ENCODE peak calls at places on chromosomes 11 and 22, in seven cellular contexts. Y is gastrocnemius medialis, N is cardiac fibroblast, L is WTC11, W is progenitor cell of endocrine pancreas, K is RWPE1, X is Peyer's patch. V is an unnamed sample.

GRCh38 chr22:16810188-16810802 is 14.9 kb downstream of the XKR3 start:
- DNase-seq in Y (no peak), N (no peak), L (no peak), W (no peak), K (no peak), X (no peak), V (no peak)

GRCh38 chr22:21075516-21076138 is 29.9 kb downstream of the LRRC74B start:
- DNase-seq in Y (no peak), N (no peak), L (no peak), W (no peak), K (no peak), X (no peak), V (no peak)

GRCh38 chr11:34449013-34449412 is 10.3 kb downstream of the CAT start:
- DNase-seq in Y (no peak), N (no peak), L (no peak), W (no peak), K (no peak), X (no peak), V (no peak)

GRCh38 chr11:133214646-133215045 is 317.7 kb downstream of the OPCML start:
- DNase-seq in Y (no peak), N (no peak), L (no peak), W (no peak), K (no peak), X (no peak), V (no peak)

GRCh38 chr11:133942594-133942993 is 14.2 kb downstream of the IGSF9B start:
- DNase-seq in Y (no peak), N (no peak), L (no peak), W (no peak), K (no peak), X (no peak), V (no peak)

GRCh38 chr11:14502039-14502438 is 2.4 kb upstream of the COPB1 start:
- DNase-seq in Y (no peak), N (no peak), L (no peak), W (no peak), K (no peak), X (no peak), V (no peak)

GRCh38 chr11:17978553-17979287 is 34.1 kb downstream of the SERGEF start:
- DNase-seq in Y (peak; percentile 12), N (peak; percentile 59), L (peak; percentile 73), W (peak; percentile 49), K (peak; percentile 68), X (no peak), V (no peak)

GRCh38 chr11:71937826-71938225 is 9.0 kb downstream of the RNF121 start:
- DNase-seq in Y (no peak), N (peak; percentile 42), L (no peak), W (no peak), K (no peak), X (no peak), V (no peak)

GRCh38 chr22:35397095-35397904 is 2.6 kb upstream of the MCM5 start:
- DNase-seq in Y (no peak), N (peak; percentile 59), L (no peak), W (no peak), K (no peak), X (no peak), V (no peak)

GRCh38 chr11:94322501-94322900 is 18.1 kb downstream of the IZUMO1R start:
- DNase-seq in Y (no peak), N (no peak), L (no peak), W (no peak), K (no peak), X (no peak), V (no peak)

DNA sequence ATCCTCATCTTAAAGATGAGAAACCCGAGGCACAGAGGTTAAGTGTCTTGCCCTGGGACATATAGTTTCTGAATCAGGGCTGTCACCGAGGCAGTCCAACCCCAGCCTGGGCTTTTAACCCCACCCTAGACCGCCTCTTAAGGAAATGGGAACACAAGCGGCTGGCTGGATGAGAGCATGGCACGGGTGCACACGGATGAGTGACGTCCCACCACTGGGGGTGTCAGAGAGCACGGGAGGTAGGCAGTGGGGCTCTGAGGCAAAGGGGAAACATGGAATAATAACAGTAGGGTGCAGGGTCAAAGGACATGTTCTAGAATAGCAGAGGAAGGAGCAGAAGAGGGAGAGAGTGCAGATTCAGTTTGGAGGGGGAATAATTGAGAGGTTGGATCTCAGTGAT is 22.3 kb downstream of the PPFIBP2 start:
- DNase-seq in Y (no peak), N (no peak), L (peak; percentile 49), W (no peak), K (no peak), X (no peak), V (no peak)
- TF ChIP-seq CTCF in Y (peak; percentile 42), N (peak; percentile 2), L (peak; percentile 19), W (peak; percentile 39), K (no peak), X (no peak), V (no peak)

DNA sequence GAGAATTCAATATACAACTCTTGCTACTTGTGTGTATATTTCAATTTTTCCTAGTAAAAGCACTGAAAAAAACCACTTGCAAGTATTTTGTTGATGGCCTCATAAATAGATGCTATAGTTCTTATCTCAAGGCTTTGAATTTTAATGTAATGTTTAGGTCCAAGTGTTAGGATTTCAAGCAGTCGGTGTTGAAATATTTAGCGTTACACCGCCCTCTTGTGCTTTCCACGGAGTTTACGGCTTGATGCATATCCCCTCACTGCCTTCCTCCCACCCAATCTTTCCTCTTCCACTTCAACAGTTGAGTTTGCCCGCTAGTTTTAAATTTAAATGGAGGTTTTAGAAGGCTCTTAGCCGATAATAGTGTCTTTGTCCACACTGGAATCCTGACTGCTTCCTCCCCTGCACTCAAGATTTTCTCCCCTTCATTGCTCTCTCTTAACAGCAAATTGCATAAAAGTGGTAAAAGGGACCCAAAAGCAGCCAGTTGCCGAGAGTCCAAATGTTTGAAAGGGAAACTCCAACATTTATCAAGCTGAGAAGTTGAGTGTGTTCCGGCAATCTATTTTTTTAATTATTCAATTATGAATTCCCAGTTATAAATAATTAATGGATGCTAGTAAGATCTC is 25.9 kb upstream of the HTATIP2 start:
- DNase-seq in Y (no peak), N (peak; percentile 37), L (peak; percentile 36), W (no peak), K (peak; percentile 22), X (no peak), V (no peak)
- TF ChIP-seq CTCF in Y (no peak), N (peak; percentile 44), L (no peak), W (peak; percentile 65), K (peak; percentile 20), X (no peak), V (no peak)

GRCh38 chr11:62464655-62465054 is 45.8 kb downstream of the SCGB1A1 start:
- DNase-seq in Y (no peak), N (no peak), L (no peak), W (no peak), K (no peak), X (peak; percentile 22), V (no peak)
- TF ChIP-seq CTCF in Y (no peak), N (no peak), L (no peak), W (no peak), K (no peak), X (no peak), V (no peak)

DNA sequence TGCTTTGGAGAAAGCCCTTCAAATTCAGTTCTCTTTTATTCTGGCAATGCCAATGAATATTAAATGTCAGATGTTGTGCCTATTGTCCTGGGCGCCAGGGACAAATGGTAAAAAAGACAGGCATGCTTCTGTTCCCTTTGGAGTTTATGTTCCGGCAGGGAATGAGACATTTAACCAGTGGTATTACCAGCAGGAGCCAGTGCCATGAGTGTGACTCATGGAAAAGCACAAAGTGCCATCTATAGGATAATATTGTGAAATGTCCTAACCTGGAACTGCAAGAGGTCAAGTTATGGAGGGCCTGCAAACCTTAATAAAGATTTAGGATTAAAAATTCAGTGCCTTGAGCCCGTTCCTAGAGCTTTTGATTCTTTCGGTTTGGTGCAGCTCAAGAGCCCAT is 39.5 kb downstream of the REXO2 start:
- DNase-seq in Y (no peak), N (peak; percentile 12), L (no peak), W (no peak), K (peak; percentile 33), X (no peak), V (no peak)
- TF ChIP-seq CTCF in Y (no peak), N (no peak), L (no peak), W (no peak), K (no peak), X (no peak), V (no peak)

GRCh38 chr11:21658654-21659193 is 534.2 kb upstream of the ANO5 start:
- DNase-seq in Y (no peak), N (no peak), L (no peak), W (no peak), K (no peak), X (no peak), V (no peak)
- TF ChIP-seq CTCF in Y (no peak), N (no peak), L (no peak), W (no peak), K (no peak), X (no peak), V (no peak)

GRCh38 chr22:48489551-48490512 is 1337.8 kb downstream of the BRD1 start:
- DNase-seq in Y (no peak), N (peak; percentile 15), L (no peak), W (no peak), K (no peak), X (no peak), V (no peak)

GRCh38 chr22:48486163-48486957 is 1341.3 kb downstream of the BRD1 start:
- DNase-seq in Y (no peak), N (no peak), L (no peak), W (no peak), K (no peak), X (no peak), V (no peak)

GRCh38 chr22:48490513-48491411 is 1336.9 kb downstream of the BRD1 start:
- DNase-seq in Y (no peak), N (no peak), L (no peak), W (no peak), K (no peak), X (no peak), V (no peak)

GRCh38 chr22:48488611-48489456 is 1338.8 kb downstream of the BRD1 start:
- DNase-seq in Y (no peak), N (no peak), L (peak; percentile 72), W (no peak), K (no peak), X (no peak), V (no peak)

GRCh38 chr22:48488149-48488551 is 1339.5 kb downstream of the BRD1 start:
- DNase-seq in Y (no peak), N (no peak), L (no peak), W (no peak), K (no peak), X (no peak), V (no peak)
- TF ChIP-seq CTCF in Y (no peak), N (no peak), L (no peak), W (peak; percentile 33), K (no peak), X (no peak), V (no peak)

GRCh38 chr22:44326549-44326881 is 13.8 kb upstream of the SHISAL1 start:
- DNase-seq in Y (no peak), N (no peak), L (no peak), W (no peak), K (no peak), X (no peak), V (no peak)

GRCh38 chr22:44328762-44329161 is 16.0 kb upstream of the SHISAL1 start:
- DNase-seq in Y (no peak), N (no peak), L (no peak), W (no peak), K (no peak), X (no peak), V (no peak)

GRCh38 chr22:44328326-44328725 is 15.6 kb upstream of the SHISAL1 start:
- DNase-seq in Y (no peak), N (no peak), L (no peak), W (no peak), K (no peak), X (no peak), V (no peak)

GRCh38 chr22:44329179-44329796 is 16.5 kb upstream of the SHISAL1 start:
- DNase-seq in Y (no peak), N (peak; percentile 14), L (no peak), W (no peak), K (no peak), X (peak; percentile 23), V (no peak)

GRCh38 chr22:44325718-44326548 is 13.2 kb upstream of the SHISAL1 start:
- DNase-seq in Y (no peak), N (peak; percentile 61), L (no peak), W (no peak), K (no peak), X (no peak), V (no peak)
- TF ChIP-seq CTCF in Y (no peak), N (peak; percentile 50), L (no peak), W (no peak), K (peak; percentile 25), X (no peak), V (no peak)